ENCODE peak calls at places on chromosomes 12 and 14, in seven cellular contexts. E is colonic mucosa, J is stomach, F is lower lobe of right lung, Q is left ventricle myocardium inferior, O is adrenal gland, B is prostate gland. Y is an unnamed sample.

GRCh38 chr12:29486972-29487371 is 10.5 kb downstream of the OVCH1 start:
- DNase-seq in B (no peak), O (no peak), F (no peak), J (no peak), Q (no peak), E (no peak), Y (no peak)

GRCh38 chr12:119047641-119048040 is 66.3 kb downstream of the SRRM4 start:
- DNase-seq in J (no peak), Q (no peak), F (no peak), O (no peak), E (no peak), B (no peak), Y (no peak)

GRCh38 chr14:22131749-22132476 is 457.1 kb downstream of the DAD1 start:
- DNase-seq in F (no peak), B (no peak), O (no peak), J (no peak), E (peak), Q (no peak), Y (no peak)

GRCh38 chr12:111748195-111748803 is 18.4 kb upstream of the ALDH2 start:
- DNase-seq in E (no peak), F (no peak), B (no peak), J (no peak), Q (no peak), O (no peak), Y (no peak)

GRCh38 chr12:58529897-58530296 is 390.4 kb downstream of the LRIG3 start:
- DNase-seq in F (no peak), J (no peak), E (no peak), B (no peak), Q (no peak), O (no peak), Y (no peak)

GRCh38 chr12:32211769-32212156 is 105.1 kb downstream of the BICD1 start:
- DNase-seq in E (no peak), J (no peak), B (no peak), Q (no peak), F (no peak), O (no peak), Y (no peak)

GRCh38 chr12:131854861-131855476 is 26.8 kb downstream of the MMP17 start:
- DNase-seq in B (no peak), J (no peak), Q (no peak), O (no peak), F (no peak), E (no peak), Y (no peak)

GRCh38 chr14:41859336-41859735 is 252.7 kb downstream of the LRFN5 start:
- DNase-seq in B (no peak), Q (no peak), J (no peak), O (no peak), E (no peak), F (no peak), Y (no peak)

GRCh38 chr12:25972783-25973182 is 14.3 kb downstream of the RASSF8 start:
- DNase-seq in Q (no peak), F (no peak), J (no peak), B (no peak), E (no peak), O (peak), Y (no peak)

GRCh38 chr14:90397401-90398314 is 829 bp downstream of the CALM1 start:
- DNase-seq in Q (peak), B (no peak), J (peak), F (peak), E (peak), O (peak), Y (peak)

GRCh38 chr12:28222081-28222700 is 31.9 kb downstream of the CCDC91 start:
- DNase-seq in E (no peak), J (no peak), Q (no peak), F (no peak), B (no peak), O (no peak), Y (peak)

GRCh38 chr12:71282020-71282419 is 124.2 kb upstream of the TSPAN8 start:
- DNase-seq in E (no peak), J (no peak), F (no peak), Q (no peak), B (no peak), O (no peak), Y (no peak)

GRCh38 chr14:23513005-23513412 is 38.6 kb downstream of the ZFHX2 start:
- DNase-seq in F (no peak), J (no peak), Q (no peak), O (no peak), E (no peak), B (peak), Y (no peak)

GRCh38 chr12:2574536-2574935 is 220.2 kb upstream of the FKBP4 start:
- DNase-seq in O (no peak), J (no peak), Q (no peak), F (no peak), B (no peak), E (no peak), Y (no peak)

GRCh38 chr12:64864319-64864718 is 39.9 kb downstream of the TBC1D30 start:
- DNase-seq in B (no peak), Q (no peak), E (no peak), O (no peak), J (no peak), F (no peak), Y (no peak)

GRCh38 chr12:118307069-118307954 is 65.4 kb downstream of the TAOK3 start:
- DNase-seq in Q (no peak), F (no peak), O (no peak), E (no peak), B (no peak), J (no peak), Y (no peak)

GRCh38 chr12:107447336-107447735 is 238.3 kb upstream of the PWP1 start:
- DNase-seq in O (no peak), J (no peak), Q (no peak), B (peak), E (no peak), F (no peak), Y (no peak)

GRCh38 chr12:12890492-12890814 is 909 bp upstream of the GPRC5A start:
- DNase-seq in O (no peak), E (peak), J (peak), Q (no peak), B (no peak), F (no peak), Y (no peak)

GRCh38 chr12:2084553-2085296 is 31.9 kb downstream of the CACNA1C start:
- DNase-seq in Q (peak), J (no peak), B (no peak), E (no peak), F (no peak), O (no peak), Y (no peak)

GRCh38 chr14:39988939-39989338 is 556.7 kb upstream of the FBXO33 start:
- DNase-seq in E (no peak), O (no peak), J (no peak), F (no peak), B (no peak), Q (no peak), Y (no peak)

GRCh38 chr12:11755311-11755930 is 105.9 kb downstream of the ETV6 start:
- DNase-seq in O (no peak), E (no peak), J (no peak), F (no peak), Q (no peak), B (no peak), Y (no peak)

GRCh38 chr12:95724767-95725166 is 65.8 kb downstream of the NTN4 start:
- DNase-seq in O (no peak), F (no peak), Q (no peak), J (no peak), E (no peak), B (no peak), Y (no peak)

GRCh38 chr12:95726903-95727302 is 63.7 kb downstream of the NTN4 start:
- DNase-seq in J (no peak), E (no peak), B (no peak), Q (no peak), F (no peak), O (no peak), Y (no peak)

GRCh38 chr12:95718772-95719171 is 71.8 kb downstream of the NTN4 start:
- DNase-seq in O (no peak), B (no peak), E (no peak), F (no peak), Q (no peak), J (no peak), Y (no peak)

GRCh38 chr12:95721320-95721719 is 69.2 kb downstream of the NTN4 start:
- DNase-seq in J (no peak), O (no peak), F (no peak), B (peak), E (no peak), Q (no peak), Y (no peak)

DNA sequence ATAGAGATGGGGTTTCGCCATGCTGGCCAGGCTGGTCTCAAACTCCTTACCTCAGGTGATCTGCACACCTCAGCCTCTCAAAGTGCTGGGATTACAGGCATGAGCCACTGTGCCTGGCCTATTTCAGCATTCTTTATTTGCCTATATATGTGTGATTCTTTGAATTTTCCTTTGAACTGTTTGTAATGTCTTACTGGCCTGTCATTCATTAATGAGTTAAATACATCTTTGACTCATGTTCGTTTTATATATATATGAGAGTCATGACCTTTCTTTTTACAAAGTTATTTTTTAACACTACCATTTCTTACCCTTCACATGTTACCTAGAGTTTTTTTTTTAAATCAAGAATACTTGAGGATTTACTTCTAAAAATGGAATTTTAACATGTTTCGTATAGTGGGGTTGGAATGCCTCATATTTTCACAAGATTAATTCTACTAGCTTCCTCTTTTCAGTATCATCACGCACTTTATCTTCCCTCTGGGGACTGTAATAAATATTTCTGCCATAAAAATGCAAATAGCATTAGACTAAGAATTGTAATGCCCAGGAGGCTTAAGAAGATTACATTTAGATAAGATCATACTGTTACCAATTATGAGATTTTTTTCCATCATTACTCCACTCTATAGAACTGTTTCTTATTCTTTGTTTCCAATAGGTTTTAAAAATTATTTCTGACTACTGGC is 66.7 kb downstream of the NTN4 start:
- DNase-seq in J (no peak), Q (no peak), B (no peak), O (no peak), F (no peak), E (no peak), Y (no peak)
- TF ChIP-seq CTCF in J (no peak), Q (no peak), B (no peak), O (no peak), F (no peak), E (no peak), Y (no peak)

GRCh38 chr14:88129306-88130056 is 124.5 kb downstream of the GPR65 start:
- DNase-seq in F (no peak), O (peak), Q (no peak), J (no peak), B (no peak), E (no peak), Y (no peak)

GRCh38 chr14:88128811-88129210 is 123.9 kb downstream of the GPR65 start:
- DNase-seq in F (peak), O (peak), B (no peak), Q (no peak), J (no peak), E (no peak), Y (no peak)

GRCh38 chr14:88130057-88130432 is 125.1 kb downstream of the GPR65 start:
- DNase-seq in B (no peak), E (no peak), J (no peak), O (no peak), Q (no peak), F (no peak), Y (no peak)
- H3K27ac ChIP-seq in B (no peak), E (peak), J (peak), O (peak), Q (peak), F (peak), Y (no peak)

DNA sequence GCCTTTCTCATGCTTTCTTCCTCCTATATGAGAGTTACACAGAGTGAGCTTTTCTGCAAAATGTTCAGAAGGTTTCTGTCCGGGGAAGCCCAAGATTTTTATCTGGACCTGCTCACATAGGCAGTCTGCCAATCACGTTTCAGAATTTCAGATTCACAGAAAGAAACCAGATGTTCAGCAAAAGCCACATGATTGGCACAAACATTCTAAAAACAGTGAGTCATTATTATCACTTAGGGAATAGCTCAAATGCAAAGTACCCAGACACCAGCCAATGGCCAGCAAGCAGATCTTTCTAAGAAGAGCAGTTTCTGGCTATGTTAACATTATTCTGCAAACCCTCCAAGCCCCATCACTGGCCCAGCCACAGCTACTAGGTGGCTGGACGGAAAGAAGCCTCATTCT is 1558.5 kb upstream of the TMEM132C start:
- DNase-seq in E (no peak), B (no peak), J (no peak), O (no peak), Q (no peak), F (no peak), Y (no peak)
- TF ChIP-seq CTCF in E (no peak), B (no peak), J (no peak), O (no peak), Q (no peak), F (no peak), Y (no peak)

DNA sequence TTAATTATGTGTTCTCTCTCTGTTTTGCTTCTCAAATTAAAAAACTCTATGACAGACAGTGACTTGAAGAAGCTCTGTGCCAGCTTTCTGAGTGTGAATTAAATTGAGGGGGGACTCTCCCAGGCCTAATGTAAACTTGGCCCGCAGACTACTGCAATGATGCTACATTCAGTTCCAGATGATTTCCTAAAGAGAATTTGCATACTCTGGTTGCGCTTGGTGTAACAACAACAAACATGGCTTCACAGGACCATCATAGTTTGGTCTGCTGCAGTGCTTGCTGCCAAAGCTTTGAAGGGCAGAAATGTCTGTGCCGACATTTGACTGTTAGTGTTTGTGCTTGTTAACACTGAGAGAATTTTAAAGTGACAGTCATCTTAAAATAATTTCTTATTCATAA is 25.0 kb downstream of the CFAP54 start:
- DNase-seq in Q (no peak), J (no peak), E (no peak), B (no peak), O (no peak), F (no peak), Y (no peak)
- H3K27ac ChIP-seq in Q (no peak), J (no peak), E (no peak), B (no peak), O (no peak), F (no peak), Y (no peak)

Y was measured in CD4-positive, alpha-beta T cell.